ENCODE peak calls at places on chromosomes 2 and 18, in five cellular contexts. E is retina; N is CD4-positive, alpha-beta T cell; Z is NCI-H460; A is foreskin fibroblast. M is an unnamed sample.

GRCh38 chr2:3111267-3111666 is 266.4 kb downstream of the EIPR1 start:
- DNase-seq in E (no peak), N (no peak), Z (no peak), A (no peak), M (no peak)

GRCh38 chr18:11149441-11150270 is at the start of gene PIEZO2:
- DNase-seq in E (peak), N (no peak), Z (no peak), A (peak), M (no peak)

GRCh38 chr2:177078416-177078815 is 134.2 kb upstream of the HNRNPA3 start:
- DNase-seq in E (no peak), N (no peak), Z (no peak), A (peak), M (no peak)

GRCh38 chr2:184927040-184927439 is 328.7 kb downstream of the ZNF804A start:
- DNase-seq in E (no peak), N (no peak), Z (no peak), A (no peak), M (no peak)

GRCh38 chr2:47033102-47033880 is 117.7 kb upstream of the MCFD2 start:
- DNase-seq in E (peak), N (no peak), Z (no peak), A (peak), M (peak)

GRCh38 chr2:50851891-50852290 is 180.0 kb downstream of the NRXN1 start:
- DNase-seq in E (no peak), N (no peak), Z (no peak), A (no peak), M (no peak)

GRCh38 chr2:232843860-232844259 is 26.2 kb upstream of the SNORC start:
- DNase-seq in E (no peak), N (no peak), Z (no peak), A (no peak), M (no peak)

GRCh38 chr18:50656841-50657470 is 97.1 kb downstream of the MAPK4 start:
- DNase-seq in E (no peak), N (no peak), Z (no peak), A (no peak), M (no peak)

GRCh38 chr2:113979172-113980128 is 89.6 kb downstream of the ACTR3 start:
- DNase-seq in E (no peak), N (no peak), Z (no peak), A (no peak), M (no peak)

GRCh38 chr2:128520787-128521186 is 202.1 kb upstream of the HS6ST1 start:
- DNase-seq in E (no peak), N (no peak), Z (no peak), A (no peak), M (no peak)

GRCh38 chr2:56015631-56016251 is 92.2 kb upstream of the EFEMP1 start:
- DNase-seq in E (peak), N (no peak), Z (no peak), A (no peak), M (no peak)

GRCh38 chr2:96093528-96093927 is 22.8 kb downstream of the ADRA2B start:
- DNase-seq in E (no peak), N (no peak), Z (no peak), A (no peak), M (no peak)

GRCh38 chr2:191696001-191696400 is 18.1 kb downstream of the NABP1 start:
- DNase-seq in E (no peak), N (no peak), Z (no peak), A (peak), M (peak)

GRCh38 chr2:222752731-222753130 is 81.3 kb downstream of the MOGAT1 start:
- DNase-seq in E (peak), N (no peak), Z (no peak), A (no peak), M (no peak)

GRCh38 chr2:229642371-229642770 is 72.0 kb downstream of the DNER start:
- DNase-seq in E (no peak), N (no peak), Z (no peak), A (peak), M (no peak)

GRCh38 chr2:12970861-12971260 is 254.1 kb downstream of the TRIB2 start:
- DNase-seq in E (no peak), N (no peak), Z (no peak), A (peak), M (peak)

GRCh38 chr2:204251118-204251757 is 294.0 kb upstream of the PARD3B start:
- DNase-seq in E (no peak), N (no peak), Z (no peak), A (no peak), M (no peak)

GRCh38 chr18:9516437-9517064 is 41.2 kb downstream of the RALBP1 start:
- DNase-seq in E (peak), N (no peak), Z (peak), A (peak), M (peak)

GRCh38 chr2:11155326-11156059 is at the start of gene SLC66A3:
- DNase-seq in E (peak), N (no peak), Z (no peak), A (peak), M (peak)

GRCh38 chr18:62848946-62849345 is 133.6 kb downstream of the PHLPP1 start:
- DNase-seq in E (no peak), N (no peak), Z (no peak), A (peak), M (no peak)

GRCh38 chr2:3447789-3448317 is 68.4 kb downstream of the TRAPPC12 start:
- DNase-seq in E (no peak), N (no peak), Z (no peak), A (peak), M (no peak)

GRCh38 chr2:165898381-165898780 is 55.2 kb downstream of the TTC21B start:
- DNase-seq in E (no peak), N (no peak), Z (no peak), A (peak), M (peak)

GRCh38 chr2:216589779-216590178 is 43.4 kb upstream of the IGFBP2 start:
- DNase-seq in E (no peak), N (no peak), Z (no peak), A (no peak), M (no peak)

GRCh38 chr2:108220191-108220590 is 19.6 kb upstream of the SULT1C3 start:
- DNase-seq in E (no peak), N (no peak), Z (no peak), A (no peak), M (no peak)

GRCh38 chr2:41910126-41910525 is 137.7 kb upstream of the PKDCC start:
- DNase-seq in E (no peak), N (no peak), Z (no peak), A (no peak), M (no peak)

GRCh38 chr18:7334973-7335568 is 104.2 kb downstream of the LRRC30 start:
- DNase-seq in E (no peak), N (no peak), Z (no peak), A (no peak), M (no peak)

GRCh38 chr2:103161456-103162289 is 399.8 kb downstream of the TMEM182 start:
- DNase-seq in E (peak), N (no peak), Z (peak), A (peak), M (peak)

GRCh38 chr2:6780765-6781274 is 84.9 kb downstream of the CMPK2 start:
- DNase-seq in E (no peak), N (no peak), Z (no peak), A (peak), M (no peak)

GRCh38 chr2:58204195-58204959 is 36.7 kb downstream of the FANCL start:
- DNase-seq in E (no peak), N (no peak), Z (no peak), A (no peak), M (no peak)

GRCh38 chr2:9644603-9645002 is 13.8 kb upstream of the YWHAQ start:
- DNase-seq in E (no peak), N (no peak), Z (no peak), A (no peak), M (no peak)

M was measured in fibroblast of gingiva.